ENCODE peak calls at places on chromosomes 11 and 22, in four cellular contexts. B, M, Q and A are unnamed samples.

GRCh38 chr11:45543808-45544422 is 121.5 kb downstream of the CHST1 start:
- DNase-seq in B (peak; percentile 5), Q (peak; percentile 39), M (no peak), A (peak; percentile 4)

GRCh38 chr11:28152743-28153142 is 44.6 kb downstream of the METTL15 start:
- DNase-seq in B (no peak), M (no peak), Q (no peak), A (no peak)

GRCh38 chr11:117597083-117597482 is 199.9 kb downstream of the DSCAML1 start:
- DNase-seq in B (no peak), M (peak; percentile 21), Q (peak; percentile 54), A (peak; percentile 38)

GRCh38 chr22:27372364-27372763 is 429.2 kb downstream of the MN1 start:
- DNase-seq in B (no peak), Q (no peak), M (no peak), A (no peak)

GRCh38 chr11:9493492-9493891 is 32.7 kb downstream of the ZNF143 start:
- DNase-seq in Q (no peak), M (no peak), B (no peak), A (no peak)

GRCh38 chr11:60984616-60985015 is 13.1 kb downstream of the CD6 start:
- DNase-seq in B (no peak), Q (no peak), M (no peak), A (no peak)

GRCh38 chr11:73152861-73153483 is 10.9 kb upstream of the FCHSD2 start:
- DNase-seq in Q (no peak), M (no peak), B (no peak), A (no peak)

GRCh38 chr22:22830193-22830592 is 57.4 kb upstream of the IGLL5 start:
- DNase-seq in M (no peak), B (no peak), Q (no peak), A (no peak)

GRCh38 chr11:130131957-130132850 is 27.4 kb upstream of the ST14 start:
- DNase-seq in Q (peak; percentile 57), M (peak; percentile 68), B (peak; percentile 17), A (peak; percentile 83)

GRCh38 chr22:44821741-44822425 is 69.5 kb downstream of the ARHGAP8 start:
- DNase-seq in M (no peak), B (no peak), Q (no peak), A (no peak)

GRCh38 chr22:38843201-38843715 is 570 bp downstream of the NPTXR start:
- DNase-seq in B (peak; percentile 47), M (peak; percentile 39), Q (peak; percentile 60), A (peak; percentile 64)

GRCh38 chr22:43343262-43343988 is at the start of gene SCUBE1:
- DNase-seq in B (no peak), Q (peak; percentile 91), M (no peak), A (peak; percentile 31)

GRCh38 chr11:96817488-96817887 is 427.7 kb downstream of the JRKL start:
- DNase-seq in B (no peak), M (no peak), Q (peak; percentile 9), A (no peak)

GRCh38 chr11:121213568-121213893 is 79.0 kb upstream of the SC5D start:
- DNase-seq in B (no peak), Q (no peak), M (no peak), A (no peak)

GRCh38 chr11:64209563-64209843 is 3.0 kb downstream of the FERMT3 start:
- DNase-seq in Q (no peak), M (no peak), B (no peak), A (no peak)

GRCh38 chr11:95917188-95918036 is 6.5 kb downstream of the MTMR2 start:
- DNase-seq in Q (no peak), M (no peak), B (no peak), A (peak; percentile 97)

GRCh38 chr22:19447388-19448075 is at the start of gene C22orf39:
- DNase-seq in B (peak; percentile 79), M (peak; percentile 93), Q (peak; percentile 100), A (peak; percentile 94)

GRCh38 chr11:122306776-122307479 is 190.9 kb upstream of the BLID start:
- DNase-seq in M (no peak), Q (no peak), B (peak; percentile 25), A (no peak)

GRCh38 chr11:20374746-20375305 is 11.3 kb downstream of the HTATIP2 start:
- DNase-seq in Q (no peak), M (no peak), B (no peak), A (no peak)

GRCh38 chr22:37985050-37985585 is 763 bp upstream of the SOX10 start:
- DNase-seq in B (no peak), M (no peak), Q (no peak), A (no peak)

GRCh38 chr11:45904309-45904915 is 2.7 kb downstream of the FREY1 start:
- DNase-seq in M (no peak), B (no peak), Q (peak; percentile 51), A (no peak)

GRCh38 chr11:124193221-124193945 is 10.2 kb downstream of the OR10D3 start:
- DNase-seq in B (no peak), Q (no peak), M (no peak), A (no peak)

GRCh38 chr22:22974795-22975580 is 87.4 kb downstream of the IGLL5 start:
- DNase-seq in B (no peak), M (no peak), Q (peak; percentile 36), A (no peak)

GRCh38 chr11:65833297-65834030 is at the start of gene SNX32:
- DNase-seq in Q (peak; percentile 96), M (no peak), B (no peak), A (peak; percentile 92)

GRCh38 chr11:76623884-76624419 is 46.6 kb downstream of the LRRC32 start:
- DNase-seq in Q (no peak), M (no peak), B (no peak), A (no peak)

GRCh38 chr11:576791-577610 is 731 bp downstream of the PHRF1 start:
- DNase-seq in B (no peak), Q (peak; percentile 49), M (no peak), A (peak; percentile 15)

GRCh38 chr22:25219948-25220442 is 556 bp downstream of the CRYBB2 start:
- DNase-seq in Q (no peak), M (no peak), B (no peak), A (no peak)

GRCh38 chr11:117458275-117459120 is 130.8 kb downstream of the CEP164 start:
- DNase-seq in Q (no peak), M (no peak), B (no peak), A (no peak)

GRCh38 chr22:20174785-20175596 is 24.1 kb upstream of the CCDC188 start:
- DNase-seq in Q (no peak), M (no peak), B (no peak), A (no peak)

GRCh38 chr22:47172771-47173534 is 410.5 kb downstream of the TBC1D22A start:
- DNase-seq in M (no peak), B (no peak), Q (no peak), A (no peak)
- TF ChIP-seq POLR2AphosphoS5 in M (no peak), B (no peak), Q (no peak), A (no peak)

GRCh38 chr11:109864834-109865557 is 228.2 kb upstream of the ZC3H12C start:
- DNase-seq in Q (no peak), M (no peak), B (no peak), A (peak; percentile 43)

GRCh38 chr11:109865558-109866186 is 227.5 kb upstream of the ZC3H12C start:
- DNase-seq in B (no peak), M (no peak), Q (no peak), A (no peak)

GRCh38 chr11:109867784-109868183 is 225.4 kb upstream of the ZC3H12C start:
- DNase-seq in B (no peak), Q (no peak), M (no peak), A (no peak)

GRCh38 chr11:109870313-109870712 is 222.9 kb upstream of the ZC3H12C start:
- DNase-seq in B (no peak), Q (no peak), M (no peak), A (no peak)

GRCh38 chr11:109869536-109869935 is 223.7 kb upstream of the ZC3H12C start:
- DNase-seq in Q (no peak), M (no peak), B (no peak), A (no peak)
- TF ChIP-seq JUN in Q (no peak), M (no peak), B (no peak), A (no peak)

GRCh38 chr11:47508595-47509555 is 44.1 kb downstream of the CELF1 start:
- DNase-seq in B (no peak), Q (no peak), M (no peak), A (no peak)

GRCh38 chr11:47510231-47510630 is 42.7 kb downstream of the CELF1 start:
- DNase-seq in Q (no peak), M (no peak), B (no peak), A (no peak)

GRCh38 chr11:47512701-47513100 is 40.2 kb downstream of the CELF1 start:
- DNase-seq in Q (no peak), B (no peak), M (no peak), A (no peak)

GRCh38 chr11:47514825-47515647 is 37.9 kb downstream of the CELF1 start:
- DNase-seq in M (no peak), B (no peak), Q (peak; percentile 40), A (peak; percentile 17)

DNA sequence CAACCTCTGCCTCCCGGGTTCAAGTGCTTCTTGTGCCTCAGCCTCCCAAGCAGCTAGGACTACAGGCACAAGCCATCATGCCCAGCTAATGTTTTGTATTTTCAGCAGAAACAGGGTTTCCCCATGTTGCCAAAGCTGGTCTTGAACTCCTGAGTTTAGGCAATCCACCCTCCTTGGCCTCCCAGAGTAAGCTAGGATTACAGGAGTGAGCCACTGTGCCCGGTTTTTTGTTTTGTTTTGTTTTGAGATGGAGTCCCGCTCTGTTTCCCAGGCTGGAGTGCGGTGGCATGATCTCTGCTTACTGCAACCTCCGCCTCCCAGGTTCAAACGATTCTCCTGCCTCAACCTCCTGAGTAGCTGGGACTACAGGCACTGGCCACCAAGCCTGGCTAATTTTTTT is 41.0 kb downstream of the CELF1 start:
- DNase-seq in Q (no peak), B (no peak), M (no peak), A (no peak)
- H3K9ac ChIP-seq in Q (peak overlapping the region; percentile 61), B (no peak overlapping the region), M (no peak overlapping the region), A (no peak overlapping the region)

GRCh38 chr22:49040111-49040510 is 787.6 kb downstream of the BRD1 start:
- DNase-seq in M (no peak), Q (no peak), B (no peak), A (no peak)
- TF ChIP-seq POLR2AphosphoS5 in M (no peak), Q (no peak), B (no peak), A (no peak)

GRCh38 chr22:17368727-17369552 is at the start of gene CECR2:
- DNase-seq in Q (peak; percentile 86), B (peak; percentile 60), M (no peak), A (no peak)
- TF ChIP-seq JUN in Q (no peak), B (no peak), M (no peak), A (no peak)

GRCh38 chr11:67379061-67380058 is 6.0 kb upstream of the CLCF1 start:
- DNase-seq in M (no peak), B (no peak), Q (peak; percentile 88), A (no peak)
- H3K9ac ChIP-seq in M (peak overlapping the region; percentile 5), B (no peak overlapping the region), Q (peak overlapping the region; percentile 89), A (no peak overlapping the region)